ENCODE peak calls at places on chromosome 19, in ten cellular contexts. C, H, S, N, R, M, X, A, Q and I are unnamed samples.

GRCh38 chr19:51703655-51704515 is 10.8 kb downstream of the SPACA6 start:
- DNase-seq in C (peak; percentile 97), H (peak; percentile 95), N (peak; percentile 98), M (peak; percentile 98), Q (peak; percentile 96), S (peak; percentile 98), X (peak; percentile 92), A (peak; percentile 97), R (peak; percentile 66), I (peak; percentile 96)

GRCh38 chr19:16626796-16627193 is 1.2 kb downstream of the MED26 start:
- DNase-seq in Q (no peak), H (peak; percentile 38), S (no peak), A (peak; percentile 21), R (no peak), X (no peak), C (no peak), N (no peak), M (peak; percentile 33), I (no peak)

GRCh38 chr19:38682872-38683392 is 35.5 kb downstream of the ACTN4 start:
- DNase-seq in S (no peak), A (no peak), M (no peak), Q (no peak), N (no peak), C (no peak), X (no peak), H (no peak), R (no peak), I (no peak)

GRCh38 chr19:33233056-33233873 is 7.6 kb upstream of the SLC7A10 start:
- DNase-seq in Q (no peak), X (no peak), M (no peak), C (no peak), R (no peak), N (no peak), S (no peak), H (no peak), A (no peak), I (no peak)

GRCh38 chr19:28242317-28242927 is 970.5 kb downstream of the UQCRFS1 start:
- DNase-seq in X (peak; percentile 13), R (no peak), S (no peak), N (no peak), H (peak; percentile 38), C (no peak), M (no peak), Q (no peak), A (peak; percentile 67), I (peak; percentile 40)

GRCh38 chr19:34131100-34131499 is 41.2 kb upstream of the LSM14A start:
- DNase-seq in X (peak; percentile 12), S (no peak), M (no peak), R (no peak), A (no peak), H (no peak), N (no peak), C (no peak), Q (no peak), I (no peak)

GRCh38 chr19:4064551-4065260 is 2.0 kb downstream of the ZBTB7A start:
- DNase-seq in C (peak; percentile 70), X (no peak), H (peak; percentile 58), M (peak; percentile 80), A (peak; percentile 65), Q (no peak), R (no peak), S (peak; percentile 73), N (peak; percentile 52), I (no peak)

GRCh38 chr19:53994811-53995210 is 3.4 kb downstream of the CACNG6 start:
- DNase-seq in Q (no peak), H (no peak), A (no peak), M (no peak), S (no peak), C (no peak), N (no peak), X (no peak), R (no peak), I (no peak)

GRCh38 chr19:33446156-33446917 is 72.8 kb downstream of the CEBPG start:
- DNase-seq in C (no peak), S (no peak), A (no peak), H (no peak), X (peak; percentile 14), N (no peak), M (peak; percentile 7), Q (no peak), R (no peak), I (no peak)

GRCh38 chr19:49875801-49876421 is 1.2 kb downstream of the AKT1S1 start:
- DNase-seq in C (peak; percentile 69), A (peak; percentile 83), R (no peak), Q (no peak), S (peak; percentile 70), H (peak; percentile 75), N (peak; percentile 64), X (no peak), M (peak; percentile 87), I (no peak)

GRCh38 chr19:48501961-48502719 is 9.5 kb downstream of the LMTK3 start:
- DNase-seq in R (no peak), X (no peak), C (no peak), A (peak; percentile 99), H (peak; percentile 96), N (peak; percentile 63), M (peak; percentile 44), S (no peak), Q (peak; percentile 42), I (peak; percentile 87)

GRCh38 chr19:2282062-2282861 is at the start of gene PEAK3:
- DNase-seq in M (peak; percentile 56), A (peak; percentile 62), X (no peak), S (peak; percentile 51), Q (no peak), N (peak; percentile 46), H (peak; percentile 75), C (peak; percentile 83), R (no peak), I (no peak)

GRCh38 chr19:29745253-29745652 is 30.2 kb upstream of the C19orf12 start:
- DNase-seq in Q (no peak), H (peak; percentile 34), M (no peak), A (peak; percentile 48), R (no peak), N (no peak), S (no peak), C (no peak), X (no peak), I (no peak)
- TF ChIP-seq CTCF in Q (no peak), H (peak; percentile 19), M (no peak), A (peak; percentile 55), R (peak; percentile 18), N (no peak), S (no peak), C (no peak), X (peak; percentile 17), I (peak; percentile 61)

DNA sequence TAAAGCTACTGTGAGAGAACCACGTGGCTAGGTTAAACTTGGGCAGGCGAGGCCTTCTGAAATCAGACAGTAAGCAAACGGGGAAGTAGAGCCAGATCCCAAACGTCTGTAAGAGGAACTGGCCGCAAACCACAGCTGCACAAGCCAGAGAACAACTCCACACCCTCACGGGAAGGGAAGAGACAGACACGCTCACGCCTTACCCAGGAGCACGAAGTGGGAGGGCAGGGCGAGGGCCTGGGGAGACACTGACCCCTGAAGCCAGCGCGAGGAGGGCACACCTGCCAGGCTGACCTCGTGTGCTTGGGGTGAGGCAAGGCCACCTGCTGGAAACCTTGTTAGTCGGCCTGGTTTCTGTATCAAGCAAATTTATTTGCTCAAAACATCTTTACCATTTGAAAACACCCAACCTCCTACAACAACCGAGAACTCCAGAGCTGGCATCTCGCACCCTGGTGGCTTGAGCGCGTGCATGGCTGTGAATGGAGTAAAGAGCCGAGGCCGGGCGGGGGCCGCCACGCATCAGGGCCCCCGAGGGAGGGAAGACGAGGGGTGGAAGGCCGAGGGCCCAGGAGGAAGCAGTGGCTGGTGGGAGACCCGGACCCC is 7.3 kb downstream of the POLR2E start:
- DNase-seq in X (no peak), A (no peak), R (no peak), N (peak; percentile 45), C (peak; percentile 60), H (no peak), S (no peak), Q (no peak), M (no peak), I (no peak)
- TF ChIP-seq CTCF in X (no peak), A (no peak), R (no peak), N (no peak), C (no peak), H (no peak), S (no peak), Q (no peak), M (no peak), I (no peak)

DNA sequence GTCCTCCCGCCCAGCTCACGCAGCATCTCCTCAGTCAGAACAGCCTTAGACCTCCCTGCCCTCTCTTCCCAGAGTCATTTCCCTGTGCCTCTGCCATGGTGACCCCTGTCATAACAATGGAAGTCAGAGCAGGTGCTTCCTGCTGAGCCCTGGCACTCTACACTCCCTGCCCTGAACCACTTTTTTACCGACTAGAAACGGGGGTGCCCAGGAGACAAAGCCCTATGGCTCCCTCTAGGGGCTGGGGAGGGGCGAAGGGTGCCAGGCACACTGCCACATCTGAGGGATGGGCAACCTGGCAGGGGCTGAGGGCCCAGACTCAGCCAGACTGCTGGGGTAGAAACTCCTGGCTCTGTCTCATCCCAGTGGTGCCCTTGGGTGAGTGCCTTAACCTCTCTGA is 16.4 kb downstream of the ZNF574 start:
- DNase-seq in X (no peak), N (no peak), H (no peak), C (no peak), Q (no peak), R (no peak), M (no peak), S (peak; percentile 55), A (no peak), I (no peak)
- TF ChIP-seq CTCF in X (peak; percentile 48), N (no peak), H (peak; percentile 19), C (peak; percentile 40), Q (no peak), R (peak; percentile 50), M (no peak), S (peak; percentile 4), A (peak; percentile 51), I (peak; percentile 53)

DNA sequence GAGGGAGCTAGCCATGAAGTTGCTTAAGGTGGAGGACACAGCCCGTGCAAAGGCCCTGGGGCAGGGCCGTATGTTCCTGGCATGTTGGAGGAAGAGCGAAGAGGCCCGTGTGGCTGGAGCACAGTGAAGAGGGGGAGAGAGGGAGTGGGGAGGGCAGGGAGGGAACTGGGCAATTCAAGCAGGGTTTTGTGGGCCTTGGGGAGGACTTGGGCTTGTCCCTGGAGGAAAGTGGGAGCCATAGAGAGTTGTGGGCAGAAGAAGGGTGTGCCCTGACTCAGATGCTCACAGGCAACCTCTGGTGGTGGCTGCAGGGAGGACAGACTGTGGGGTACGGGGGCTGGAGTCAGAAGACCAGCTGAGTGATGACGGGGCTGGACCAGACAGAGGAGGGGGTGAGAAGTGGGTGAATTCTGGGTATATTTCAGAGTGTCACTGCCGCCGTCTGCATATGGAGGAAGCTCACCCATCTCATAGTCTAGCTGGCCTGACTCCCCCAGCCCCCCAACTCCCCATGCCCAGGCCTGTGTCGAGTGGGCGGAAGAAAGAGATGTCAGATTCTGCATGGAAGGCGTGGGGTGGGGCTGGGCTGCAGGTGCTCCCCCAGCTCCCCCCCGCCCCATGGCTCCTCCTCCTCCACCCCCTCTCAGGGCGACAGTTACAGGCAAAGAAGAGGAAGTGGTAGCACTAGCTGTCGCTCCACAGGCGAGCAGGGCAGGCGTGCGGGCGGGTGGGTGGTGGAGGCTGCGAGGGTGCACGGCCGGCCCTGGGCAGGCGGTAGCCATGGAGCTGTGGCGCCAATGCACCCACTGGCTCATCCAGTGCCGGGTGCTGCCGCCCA is at the start of gene VAV1:
- DNase-seq in X (no peak), H (no peak), R (no peak), M (no peak), Q (no peak), S (no peak), A (no peak), C (peak; percentile 39), N (peak; percentile 71), I (no peak)
- TF ChIP-seq CTCF in X (no peak), H (no peak), R (no peak), M (no peak), Q (no peak), S (no peak), A (no peak), C (no peak), N (no peak), I (no peak)